ENCODE peak calls at places on chromosomes 1 and 21, in five cellular contexts. One of them, this sample, is unnamed.

GRCh38 chr1:22053018-22053860 is 730 bp downstream of the CDC42 start:
- DNase-seq in mammary epithelial cell: peak
- DNase-seq in fibroblast of lung: peak
- DNase-seq in caudate nucleus: peak
- DNase-seq in heart right ventricle: peak
- DNase-seq in this sample: peak

GRCh38 chr1:101285922-101286568 is 49.2 kb downstream of the S1PR1 start:
- DNase-seq in mammary epithelial cell: no peak
- DNase-seq in fibroblast of lung: no peak
- DNase-seq in caudate nucleus: no peak
- DNase-seq in heart right ventricle: no peak
- DNase-seq in this sample: no peak

GRCh38 chr1:211738709-211739301 is 63.4 kb upstream of the NEK2 start:
- DNase-seq in mammary epithelial cell: peak
- DNase-seq in fibroblast of lung: peak
- DNase-seq in caudate nucleus: peak
- DNase-seq in heart right ventricle: no peak
- DNase-seq in this sample: no peak

GRCh38 chr1:33247537-33247936 is 8.8 kb upstream of the ZNF362 start:
- DNase-seq in mammary epithelial cell: no peak
- DNase-seq in fibroblast of lung: no peak
- DNase-seq in caudate nucleus: no peak
- DNase-seq in heart right ventricle: no peak
- DNase-seq in this sample: no peak

GRCh38 chr1:25821630-25822091 is 1.9 kb downstream of the MTFR1L start:
- DNase-seq in mammary epithelial cell: no peak
- DNase-seq in fibroblast of lung: peak
- DNase-seq in caudate nucleus: no peak
- DNase-seq in heart right ventricle: no peak
- DNase-seq in this sample: no peak

GRCh38 chr1:198123146-198123545 is 33.7 kb upstream of the NEK7 start:
- DNase-seq in mammary epithelial cell: no peak
- DNase-seq in fibroblast of lung: peak
- DNase-seq in caudate nucleus: no peak
- DNase-seq in heart right ventricle: no peak
- DNase-seq in this sample: no peak

GRCh38 chr1:165544996-165545395 is 1.2 kb downstream of the LRRC52 start:
- DNase-seq in mammary epithelial cell: no peak
- DNase-seq in fibroblast of lung: no peak
- DNase-seq in caudate nucleus: no peak
- DNase-seq in heart right ventricle: no peak
- DNase-seq in this sample: no peak

GRCh38 chr1:217919683-217920502 is 288.7 kb downstream of the SPATA17 start:
- DNase-seq in mammary epithelial cell: no peak
- DNase-seq in fibroblast of lung: peak
- DNase-seq in caudate nucleus: no peak
- DNase-seq in heart right ventricle: no peak
- DNase-seq in this sample: no peak

GRCh38 chr1:180239145-180240096 is 9.4 kb downstream of the LHX4 start:
- DNase-seq in mammary epithelial cell: no peak
- DNase-seq in fibroblast of lung: no peak
- DNase-seq in caudate nucleus: no peak
- DNase-seq in heart right ventricle: no peak
- DNase-seq in this sample: no peak
- H3K27ac ChIP-seq in mammary epithelial cell: no peak
- H3K27ac ChIP-seq in fibroblast of lung: no peak
- H3K27ac ChIP-seq in caudate nucleus: no peak
- H3K27ac ChIP-seq in heart right ventricle: no peak
- H3K27ac ChIP-seq in this sample: no peak

GRCh38 chr21:34017127-34017961 is 56.0 kb upstream of the MRPS6 start:
- DNase-seq in mammary epithelial cell: no peak
- DNase-seq in fibroblast of lung: peak
- DNase-seq in caudate nucleus: no peak
- DNase-seq in heart right ventricle: no peak
- DNase-seq in this sample: no peak

GRCh38 chr21:34019402-34019801 is 54.0 kb upstream of the MRPS6 start:
- DNase-seq in mammary epithelial cell: no peak
- DNase-seq in fibroblast of lung: no peak
- DNase-seq in caudate nucleus: no peak
- DNase-seq in heart right ventricle: no peak
- DNase-seq in this sample: no peak

GRCh38 chr21:34018910-34019309 is 54.5 kb upstream of the MRPS6 start:
- DNase-seq in mammary epithelial cell: no peak
- DNase-seq in fibroblast of lung: no peak
- DNase-seq in caudate nucleus: no peak
- DNase-seq in heart right ventricle: no peak
- DNase-seq in this sample: no peak

GRCh38 chr21:34020005-34020847 is 53.2 kb upstream of the MRPS6 start:
- DNase-seq in mammary epithelial cell: no peak
- DNase-seq in fibroblast of lung: peak
- DNase-seq in caudate nucleus: no peak
- DNase-seq in heart right ventricle: no peak
- DNase-seq in this sample: no peak

GRCh38 chr21:34018185-34018584 is 55.2 kb upstream of the MRPS6 start:
- DNase-seq in mammary epithelial cell: no peak
- DNase-seq in fibroblast of lung: no peak
- DNase-seq in caudate nucleus: no peak
- DNase-seq in heart right ventricle: no peak
- DNase-seq in this sample: no peak
- H3K27ac ChIP-seq in mammary epithelial cell: no peak
- H3K27ac ChIP-seq in fibroblast of lung: no peak
- H3K27ac ChIP-seq in caudate nucleus: no peak
- H3K27ac ChIP-seq in heart right ventricle: no peak
- H3K27ac ChIP-seq in this sample: no peak

GRCh38 chr1:226974544-226975258 is 34.6 kb downstream of the COQ8A start:
- DNase-seq in mammary epithelial cell: no peak
- DNase-seq in fibroblast of lung: no peak
- DNase-seq in caudate nucleus: no peak
- DNase-seq in heart right ventricle: peak
- DNase-seq in this sample: no peak
- H3K27ac ChIP-seq in mammary epithelial cell: no peak
- H3K27ac ChIP-seq in fibroblast of lung: no peak
- H3K27ac ChIP-seq in caudate nucleus: peak
- H3K27ac ChIP-seq in heart right ventricle: peak
- H3K27ac ChIP-seq in this sample: peak

GRCh38 chr1:172658871-172659453 is at the start of gene FASLG:
- DNase-seq in mammary epithelial cell: no peak
- DNase-seq in fibroblast of lung: no peak
- DNase-seq in caudate nucleus: peak
- DNase-seq in heart right ventricle: no peak
- DNase-seq in this sample: no peak
- H3K27ac ChIP-seq in mammary epithelial cell: no peak
- H3K27ac ChIP-seq in fibroblast of lung: no peak
- H3K27ac ChIP-seq in caudate nucleus: no peak
- H3K27ac ChIP-seq in heart right ventricle: peak
- H3K27ac ChIP-seq in this sample: no peak

GRCh38 chr1:109963864-109964263 is 20.7 kb upstream of the AHCYL1 start:
- DNase-seq in mammary epithelial cell: peak
- DNase-seq in fibroblast of lung: peak
- DNase-seq in caudate nucleus: no peak
- DNase-seq in heart right ventricle: no peak
- DNase-seq in this sample: no peak

GRCh38 chr1:109959974-109960744 is 24.4 kb upstream of the AHCYL1 start:
- DNase-seq in mammary epithelial cell: peak
- DNase-seq in fibroblast of lung: peak
- DNase-seq in caudate nucleus: no peak
- DNase-seq in heart right ventricle: no peak
- DNase-seq in this sample: no peak

GRCh38 chr1:109959632-109959973 is 25.0 kb upstream of the AHCYL1 start:
- DNase-seq in mammary epithelial cell: no peak
- DNase-seq in fibroblast of lung: no peak
- DNase-seq in caudate nucleus: no peak
- DNase-seq in heart right ventricle: no peak
- DNase-seq in this sample: no peak

GRCh38 chr1:109960745-109961094 is 23.8 kb upstream of the AHCYL1 start:
- DNase-seq in mammary epithelial cell: no peak
- DNase-seq in fibroblast of lung: no peak
- DNase-seq in caudate nucleus: no peak
- DNase-seq in heart right ventricle: no peak
- DNase-seq in this sample: no peak
- H3K27ac ChIP-seq in mammary epithelial cell: no peak
- H3K27ac ChIP-seq in fibroblast of lung: no peak
- H3K27ac ChIP-seq in caudate nucleus: no peak
- H3K27ac ChIP-seq in heart right ventricle: no peak
- H3K27ac ChIP-seq in this sample: no peak

GRCh38 chr1:84991097-84991890 is 5.6 kb downstream of the MCOLN2 start:
- DNase-seq in mammary epithelial cell: no peak
- DNase-seq in fibroblast of lung: no peak
- DNase-seq in caudate nucleus: no peak
- DNase-seq in heart right ventricle: no peak
- DNase-seq in this sample: no peak

GRCh38 chr1:84985365-84985764 is 11.5 kb downstream of the MCOLN2 start:
- DNase-seq in mammary epithelial cell: no peak
- DNase-seq in fibroblast of lung: no peak
- DNase-seq in caudate nucleus: no peak
- DNase-seq in heart right ventricle: no peak
- DNase-seq in this sample: no peak

DNA sequence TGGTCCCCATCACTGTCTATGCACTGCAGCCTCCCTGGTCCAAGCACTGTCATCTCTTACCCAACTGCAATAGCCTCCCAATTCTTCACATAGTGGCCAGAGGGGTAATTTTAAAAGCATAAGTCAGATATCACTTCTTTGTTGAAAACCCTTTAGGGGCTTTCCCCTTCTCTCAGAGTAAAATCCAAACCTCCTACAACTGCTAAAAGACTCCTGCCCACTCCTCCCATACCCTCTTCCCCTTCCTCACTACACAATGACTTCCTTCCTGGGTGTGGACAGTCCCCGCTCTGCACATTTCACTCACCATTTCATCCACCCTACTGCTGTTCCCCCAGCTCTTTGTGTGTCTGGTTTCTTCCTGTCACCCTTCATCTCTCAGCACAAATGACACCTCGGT is 8.3 kb downstream of the MCOLN2 start:
- DNase-seq in mammary epithelial cell: no peak
- DNase-seq in fibroblast of lung: no peak
- DNase-seq in caudate nucleus: no peak
- DNase-seq in heart right ventricle: no peak
- DNase-seq in this sample: no peak
- H3K27ac ChIP-seq in mammary epithelial cell: no peak
- H3K27ac ChIP-seq in fibroblast of lung: no peak
- H3K27ac ChIP-seq in caudate nucleus: no peak
- H3K27ac ChIP-seq in heart right ventricle: no peak
- H3K27ac ChIP-seq in this sample: no peak

GRCh38 chr1:37255868-37256267 is 218.5 kb upstream of the ZC3H12A start:
- DNase-seq in mammary epithelial cell: no peak
- DNase-seq in fibroblast of lung: no peak
- DNase-seq in caudate nucleus: no peak
- DNase-seq in heart right ventricle: no peak
- DNase-seq in this sample: no peak
- H3K27ac ChIP-seq in mammary epithelial cell: no peak
- H3K27ac ChIP-seq in fibroblast of lung: no peak
- H3K27ac ChIP-seq in caudate nucleus: no peak
- H3K27ac ChIP-seq in heart right ventricle: no peak
- H3K27ac ChIP-seq in this sample: no peak

GRCh38 chr1:234921266-234922062 is 207.2 kb downstream of the TOMM20 start:
- DNase-seq in mammary epithelial cell: no peak
- DNase-seq in fibroblast of lung: peak
- DNase-seq in caudate nucleus: no peak
- DNase-seq in heart right ventricle: no peak
- DNase-seq in this sample: no peak

GRCh38 chr1:234919061-234919755 is 209.4 kb downstream of the TOMM20 start:
- DNase-seq in mammary epithelial cell: no peak
- DNase-seq in fibroblast of lung: no peak
- DNase-seq in caudate nucleus: no peak
- DNase-seq in heart right ventricle: peak
- DNase-seq in this sample: no peak

GRCh38 chr1:234920843-234921140 is 207.8 kb downstream of the TOMM20 start:
- DNase-seq in mammary epithelial cell: no peak
- DNase-seq in fibroblast of lung: no peak
- DNase-seq in caudate nucleus: no peak
- DNase-seq in heart right ventricle: no peak
- DNase-seq in this sample: no peak

GRCh38 chr1:234918216-234918841 is 210.3 kb downstream of the TOMM20 start:
- DNase-seq in mammary epithelial cell: no peak
- DNase-seq in fibroblast of lung: peak
- DNase-seq in caudate nucleus: no peak
- DNase-seq in heart right ventricle: peak
- DNase-seq in this sample: no peak

GRCh38 chr1:234920136-234920842 is 208.3 kb downstream of the TOMM20 start:
- DNase-seq in mammary epithelial cell: no peak
- DNase-seq in fibroblast of lung: no peak
- DNase-seq in caudate nucleus: no peak
- DNase-seq in heart right ventricle: no peak
- DNase-seq in this sample: no peak
- H3K27ac ChIP-seq in mammary epithelial cell: no peak
- H3K27ac ChIP-seq in fibroblast of lung: no peak
- H3K27ac ChIP-seq in caudate nucleus: no peak
- H3K27ac ChIP-seq in heart right ventricle: peak
- H3K27ac ChIP-seq in this sample: no peak

This sample was measured in substantia nigra.